ENCODE peak calls at places on chromosomes 4 and X, in nine cellular contexts. X is endothelial cell; F is AG08396; A is stimulated activated CD8-positive, alpha-beta memory T cell treated with anti-CD3 and anti-CD28 coated beads, Interleukin-15, amount 100 ng/mL, for 4 hours; D is myocyte; C is stimulated activated CD4-positive, alpha-beta T cell treated with anti-CD3 and anti-CD28 coated beads, Interleukin-1b, Interleukin-23, amount 100 ng/mL, for 4 hours; N is GM04503; M is hypothalamus; Y is B cell. I is an unnamed sample.

GRCh38 chrX:10526442-10526841 is 93.9 kb downstream of the MID1 start:
- DNase-seq in X (no peak), F (no peak), A (no peak), D (no peak), C (no peak), N (no peak), M (no peak), Y (no peak), I (no peak)

GRCh38 chr4:84940960-84941359 is 25.5 kb downstream of the WDFY3 start:
- DNase-seq in X (no peak), F (no peak), A (no peak), D (no peak), C (no peak), N (no peak), M (no peak), Y (no peak), I (no peak)

GRCh38 chrX:40474205-40474626 is 106.6 kb upstream of the ATP6AP2 start:
- DNase-seq in X (peak), F (no peak), A (no peak), D (no peak), C (no peak), N (no peak), M (no peak), Y (no peak), I (no peak)

GRCh38 chrX:1421433-1422134 is 29.7 kb upstream of the SLC25A6 start:
- DNase-seq in X (no peak), F (no peak), A (no peak), D (peak), C (no peak), N (no peak), M (no peak), Y (no peak), I (peak)

GRCh38 chr4:38510201-38510600 is 153.8 kb upstream of the KLF3 start:
- DNase-seq in X (no peak), F (no peak), A (no peak), D (no peak), C (no peak), N (no peak), M (no peak), Y (no peak), I (no peak)

GRCh38 chr4:174505012-174505411 is 17.3 kb downstream of the HPGD start:
- DNase-seq in X (no peak), F (no peak), A (no peak), D (no peak), C (no peak), N (no peak), M (no peak), Y (no peak), I (no peak)

GRCh38 chrX:150225266-150225665 is 137.9 kb upstream of the MAMLD1 start:
- DNase-seq in X (no peak), F (no peak), A (no peak), D (no peak), C (no peak), N (no peak), M (no peak), Y (no peak), I (no peak)

GRCh38 chr4:6523251-6523650 is 50.8 kb upstream of the PPP2R2C start:
- DNase-seq in X (no peak), F (no peak), A (no peak), D (no peak), C (no peak), N (no peak), M (no peak), Y (no peak), I (no peak)